ENCODE peak calls at places on chromosomes 4 and X, in four cellular contexts. O is BE2C, B is right cardiac atrium, X is upper lobe of left lung. E is an unnamed sample.

GRCh38 chr4:3478446-3479357 is 15.6 kb downstream of the DOK7 start:
- DNase-seq in O (no peak), B (no peak), X (peak; percentile 64), E (no peak)

GRCh38 chr4:147340547-147341225 is 140.2 kb upstream of the EDNRA start:
- DNase-seq in O (peak; percentile 43), B (no peak), X (no peak), E (no peak)

GRCh38 chr4:22356996-22357596 is 158.8 kb downstream of the ADGRA3 start:
- DNase-seq in O (no peak), B (no peak), X (no peak), E (peak; percentile 48)

GRCh38 chrX:17377047-17377692 is 2.2 kb downstream of the NHS start:
- DNase-seq in O (peak; percentile 23), B (peak; percentile 49), X (peak; percentile 86), E (peak; percentile 68)

GRCh38 chr4:21544410-21544809 is 404.2 kb downstream of the KCNIP4 start:
- DNase-seq in O (peak; percentile 49), B (no peak), X (no peak), E (peak; percentile 58)

GRCh38 chr4:24880171-24880570 is 32.7 kb downstream of the CCDC149 start:
- DNase-seq in O (no peak), B (no peak), X (no peak), E (no peak)

GRCh38 chr4:5079581-5079980 is 28.3 kb downstream of the STK32B start:
- DNase-seq in O (no peak), B (no peak), X (no peak), E (no peak)

GRCh38 chr4:27048350-27049100 is 187.9 kb downstream of the STIM2 start:
- DNase-seq in O (no peak), B (no peak), X (no peak), E (no peak)

GRCh38 chr4:155780773-155781172 is 22.0 kb downstream of the GUCY1B1 start:
- DNase-seq in O (no peak), B (no peak), X (no peak), E (no peak)

GRCh38 chrX:7316887-7317286 is 168.9 kb upstream of the PUDP start:
- DNase-seq in O (no peak), B (no peak), X (no peak), E (no peak)

GRCh38 chrX:10015711-10016515 is 48.8 kb downstream of the CLDN34 start:
- DNase-seq in O (no peak), B (peak; percentile 84), X (peak; percentile 87), E (peak; percentile 76)

GRCh38 chr4:11138964-11139363 is 289.7 kb downstream of the HS3ST1 start:
- DNase-seq in O (no peak), B (no peak), X (no peak), E (no peak)

GRCh38 chr4:174071591-174071990 is 211.9 kb downstream of the FBXO8 start:
- DNase-seq in O (no peak), B (no peak), X (no peak), E (no peak)

GRCh38 chr4:87077834-87078585 is 142.4 kb downstream of the KLHL8 start:
- DNase-seq in O (no peak), B (no peak), X (no peak), E (no peak)

GRCh38 chr4:154329268-154329858 is 162.2 kb downstream of the DCHS2 start:
- DNase-seq in O (no peak), B (peak; percentile 38), X (peak; percentile 17), E (peak; percentile 56)

GRCh38 chr4:56655627-56656345 is 25.3 kb downstream of the HOPX start:
- DNase-seq in O (peak; percentile 8), B (peak; percentile 52), X (peak; percentile 86), E (no peak)

GRCh38 chr4:146098397-146098796 is 77.1 kb upstream of the LSM6 start:
- DNase-seq in O (no peak), B (no peak), X (no peak), E (no peak)

GRCh38 chr4:100095729-100096595 is 94.3 kb downstream of the DDIT4L start:
- DNase-seq in O (peak; percentile 73), B (peak; percentile 80), X (no peak), E (peak; percentile 81)

GRCh38 chr4:56227301-56227835 is 159.9 kb downstream of the AASDH start:
- DNase-seq in O (no peak), B (no peak), X (no peak), E (no peak)

GRCh38 chr4:120785202-120785601 is 137.3 kb downstream of the PRDM5 start:
- DNase-seq in O (no peak), B (no peak), X (no peak), E (no peak)

GRCh38 chr4:1714303-1715001 is 2.3 kb upstream of the SLBP start:
- DNase-seq in O (no peak), B (no peak), X (no peak), E (peak; percentile 76)

GRCh38 chr4:1712216-1713002 is at the start of gene SLBP:
- DNase-seq in O (peak; percentile 95), B (peak; percentile 98), X (peak; percentile 99), E (peak; percentile 97)

GRCh38 chr4:1711055-1711905 is 839 bp downstream of the SLBP start:
- DNase-seq in O (no peak), B (peak; percentile 81), X (no peak), E (peak; percentile 75)

GRCh38 chr4:1713003-1713397 is 881 bp upstream of the SLBP start:
- DNase-seq in O (no peak), B (no peak), X (no peak), E (no peak)

DNA sequence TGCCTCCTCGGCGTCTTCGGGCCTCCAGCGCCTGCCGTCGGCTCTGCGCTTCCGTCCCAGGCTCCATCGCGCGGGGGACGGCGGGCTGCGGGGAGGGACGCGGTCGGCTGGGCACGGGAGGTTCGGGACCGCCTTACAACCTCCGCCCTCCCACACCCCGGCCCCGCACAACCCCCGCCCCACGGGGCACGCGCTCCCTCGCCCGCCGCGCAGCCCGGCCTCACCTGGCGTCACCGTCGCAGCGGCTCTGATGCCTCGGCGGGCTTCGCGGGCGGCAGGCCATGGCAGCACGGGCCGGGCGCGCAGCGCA is 258 bp downstream of the SLBP start:
- DNase-seq in O (no peak), B (no peak), X (no peak), E (no peak)
- H3K4me1 ChIP-seq in O (peaks cover 6% of the 10 kb centered on the region), B (peaks cover 9% of the 10 kb centered on the region), X (peaks cover 38% of the 10 kb centered on the region), E (no peaks in the 10 kb centered on the region)

GRCh38 chrX:119687661-119688413 is 5.1 kb downstream of the SEPTIN6 start:
- DNase-seq in O (no peak), B (no peak), X (no peak), E (no peak)

GRCh38 chrX:119684916-119685224 is 8.1 kb downstream of the SEPTIN6 start:
- DNase-seq in O (no peak), B (no peak), X (no peak), E (no peak)

GRCh38 chrX:119688856-119689455 is 4.0 kb downstream of the SEPTIN6 start:
- DNase-seq in O (no peak), B (no peak), X (no peak), E (no peak)

GRCh38 chrX:119685225-119686066 is 7.5 kb downstream of the SEPTIN6 start:
- DNase-seq in O (no peak), B (no peak), X (no peak), E (no peak)

DNA sequence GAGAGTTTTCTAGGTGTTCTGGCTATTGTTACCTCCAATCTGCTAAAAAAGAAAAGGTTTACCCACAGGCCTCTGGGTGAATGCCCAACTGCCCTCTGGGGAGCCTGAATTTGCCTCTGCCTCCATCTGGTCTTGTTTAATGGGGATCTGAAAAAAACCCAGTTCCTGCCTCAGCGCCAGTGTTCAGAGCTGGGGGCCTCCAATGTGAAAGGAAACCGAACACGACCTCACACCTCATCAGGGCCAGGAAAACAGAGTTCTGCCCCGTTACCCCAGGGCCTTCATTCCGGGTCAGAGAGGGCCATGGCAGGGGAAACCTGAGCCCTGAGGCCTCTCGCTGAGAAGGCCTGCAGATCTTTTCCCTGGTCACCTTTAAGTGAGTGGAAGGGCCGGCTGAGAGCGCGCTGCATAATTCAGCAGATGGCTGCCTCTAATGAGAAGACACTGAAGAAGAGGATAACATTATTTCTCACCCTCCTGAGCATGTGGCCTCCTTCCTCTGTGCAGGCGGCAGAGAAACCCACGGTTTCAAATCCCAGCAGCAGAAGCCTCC is 6.8 kb downstream of the SEPTIN6 start:
- DNase-seq in O (peak; percentile 77), B (no peak), X (no peak), E (no peak)
- H3K4me1 ChIP-seq in O (peaks cover 18% of the 10 kb centered on the region), B (peaks cover 7% of the 10 kb centered on the region), X (peaks cover under 1% of the 10 kb centered on the region), E (peaks cover 3% of the 10 kb centered on the region)

GRCh38 chr4:151454513-151454912 is 45.5 kb downstream of the FHIP1A start:
- DNase-seq in O (no peak), B (no peak), X (no peak), E (no peak)
- H3K4me1 ChIP-seq in O (peaks cover 2% of the 10 kb centered on the region), B (peaks cover 6% of the 10 kb centered on the region), X (no peaks in the 10 kb centered on the region), E (no peaks in the 10 kb centered on the region)

GRCh38 chr4:8204576-8205227 is 5.6 kb downstream of the SH3TC1 start:
- DNase-seq in O (no peak), B (peak; percentile 59), X (peak; percentile 66), E (no peak)
- H3K4me1 ChIP-seq in O (peaks cover 49% of the 10 kb centered on the region), B (no peaks in the 10 kb centered on the region), X (peaks cover 25% of the 10 kb centered on the region), E (no peaks in the 10 kb centered on the region)

GRCh38 chr4:54226399-54227260 is 2.5 kb upstream of the PDGFRA start:
- DNase-seq in O (no peak), B (peak; percentile 90), X (peak; percentile 81), E (peak; percentile 85)

GRCh38 chr4:54228563-54229501 is at the start of gene PDGFRA:
- DNase-seq in O (no peak), B (peak; percentile 88), X (no peak), E (peak; percentile 53)

GRCh38 chr4:54225671-54226398 is 3.3 kb upstream of the PDGFRA start:
- DNase-seq in O (no peak), B (peak; percentile 61), X (peak; percentile 69), E (peak; percentile 71)

GRCh38 chr4:54228064-54228527 is 997 bp upstream of the PDGFRA start:
- DNase-seq in O (peak; percentile 86), B (peak; percentile 91), X (peak; percentile 67), E (peak; percentile 95)

DNA sequence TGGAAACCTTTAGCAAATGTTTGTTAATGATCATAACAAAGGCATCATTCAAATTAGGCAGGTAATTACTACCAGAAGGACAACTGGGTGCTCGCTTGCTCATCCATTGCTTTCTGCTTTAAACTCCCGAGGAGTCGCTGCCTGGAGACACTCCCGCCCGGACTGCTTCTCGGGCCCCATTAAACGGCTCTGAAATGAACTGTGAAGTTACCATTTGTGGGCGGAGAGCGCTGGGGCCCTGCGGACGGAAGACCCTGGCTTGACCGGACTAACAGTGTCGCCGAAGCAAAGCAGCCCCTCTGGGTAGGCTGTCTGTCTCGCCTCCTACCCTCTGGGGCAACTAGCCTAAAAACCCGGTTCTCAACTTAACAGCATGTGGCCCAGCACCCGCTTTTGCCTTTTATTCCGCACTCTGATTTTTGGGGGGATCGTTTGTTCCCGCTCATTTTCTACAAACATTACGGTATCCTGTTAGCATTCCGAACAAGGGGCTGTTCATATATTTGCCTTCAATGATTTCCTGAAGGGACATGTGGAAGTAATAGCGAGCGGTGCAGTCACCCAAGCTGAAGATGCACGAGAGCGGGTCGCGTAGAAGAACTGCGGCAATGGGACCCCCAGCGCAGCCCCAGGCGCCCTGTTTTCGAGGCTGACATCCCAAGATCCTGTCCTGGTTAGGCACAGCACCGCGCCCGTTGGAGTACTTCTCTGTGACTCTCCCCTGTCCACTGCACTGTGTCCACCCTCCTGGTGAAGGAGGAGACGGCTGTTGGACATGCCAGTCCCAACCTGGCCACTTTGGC is 1.6 kb upstream of the PDGFRA start:
- DNase-seq in O (no peak), B (peak; percentile 73), X (peak; percentile 45), E (peak; percentile 86)
- H3K4me1 ChIP-seq in O (no peaks in the 10 kb centered on the region), B (peaks cover 7% of the 10 kb centered on the region), X (peaks cover 52% of the 10 kb centered on the region), E (peaks cover 12% of the 10 kb centered on the region)